ENCODE peak calls at places on chromosome 21, in six cellular contexts. One of them, this sample, is unnamed.

GRCh38 chr21:41560701-41561158 is 52.8 kb upstream of the TMPRSS2 start:
- DNase-seq in CD8-positive, alpha-beta T cell: no peak
- DNase-seq in epithelial cell of esophagus: no peak
- DNase-seq in heart right ventricle: no peak
- DNase-seq in skeletal muscle cell: no peak
- DNase-seq in fibroblast of lung: no peak
- DNase-seq in this sample: no peak

GRCh38 chr21:34983680-34984086 is 65.4 kb downstream of the RUNX1 start:
- DNase-seq in CD8-positive, alpha-beta T cell: peak
- DNase-seq in epithelial cell of esophagus: peak
- DNase-seq in heart right ventricle: no peak
- DNase-seq in skeletal muscle cell: no peak
- DNase-seq in fibroblast of lung: peak
- DNase-seq in this sample: peak

GRCh38 chr21:36069713-36070573 is at the start of gene CBR1:
- DNase-seq in CD8-positive, alpha-beta T cell: peak
- DNase-seq in epithelial cell of esophagus: peak
- DNase-seq in heart right ventricle: peak
- DNase-seq in skeletal muscle cell: peak
- DNase-seq in fibroblast of lung: peak
- DNase-seq in this sample: no peak

GRCh38 chr21:41425954-41426655 is at the start of gene MX1:
- DNase-seq in CD8-positive, alpha-beta T cell: peak
- DNase-seq in epithelial cell of esophagus: peak
- DNase-seq in heart right ventricle: peak
- DNase-seq in skeletal muscle cell: no peak
- DNase-seq in fibroblast of lung: peak
- DNase-seq in this sample: no peak

GRCh38 chr21:15063081-15063820 is 1.5 kb downstream of the NRIP1 start:
- DNase-seq in CD8-positive, alpha-beta T cell: no peak
- DNase-seq in epithelial cell of esophagus: peak
- DNase-seq in heart right ventricle: no peak
- DNase-seq in skeletal muscle cell: no peak
- DNase-seq in fibroblast of lung: peak
- DNase-seq in this sample: no peak

GRCh38 chr21:44939532-44940115 is at the start of gene SLX9:
- DNase-seq in CD8-positive, alpha-beta T cell: peak
- DNase-seq in epithelial cell of esophagus: peak
- DNase-seq in heart right ventricle: peak
- DNase-seq in skeletal muscle cell: no peak
- DNase-seq in fibroblast of lung: peak
- DNase-seq in this sample: peak

GRCh38 chr21:26366781-26367180 is 196.2 kb upstream of the APP start:
- DNase-seq in CD8-positive, alpha-beta T cell: no peak
- DNase-seq in epithelial cell of esophagus: peak
- DNase-seq in heart right ventricle: no peak
- DNase-seq in skeletal muscle cell: peak
- DNase-seq in fibroblast of lung: no peak
- DNase-seq in this sample: no peak

GRCh38 chr21:18716578-18717138 is 313.1 kb upstream of the TMPRSS15 start:
- DNase-seq in CD8-positive, alpha-beta T cell: no peak
- DNase-seq in epithelial cell of esophagus: no peak
- DNase-seq in heart right ventricle: no peak
- DNase-seq in skeletal muscle cell: no peak
- DNase-seq in fibroblast of lung: no peak
- DNase-seq in this sample: no peak

GRCh38 chr21:31733521-31734149 is 1.7 kb upstream of the SCAF4 start:
- DNase-seq in CD8-positive, alpha-beta T cell: no peak
- DNase-seq in epithelial cell of esophagus: no peak
- DNase-seq in heart right ventricle: no peak
- DNase-seq in skeletal muscle cell: no peak
- DNase-seq in fibroblast of lung: no peak
- DNase-seq in this sample: no peak

GRCh38 chr21:39869141-39869818 is 2.0 kb downstream of the PCP4 start:
- DNase-seq in CD8-positive, alpha-beta T cell: no peak
- DNase-seq in epithelial cell of esophagus: no peak
- DNase-seq in heart right ventricle: no peak
- DNase-seq in skeletal muscle cell: no peak
- DNase-seq in fibroblast of lung: no peak
- DNase-seq in this sample: no peak

GRCh38 chr21:34795152-34796141 is 126.7 kb downstream of the CLIC6 start:
- DNase-seq in CD8-positive, alpha-beta T cell: no peak
- DNase-seq in epithelial cell of esophagus: peak
- DNase-seq in heart right ventricle: no peak
- DNase-seq in skeletal muscle cell: peak
- DNase-seq in fibroblast of lung: peak
- DNase-seq in this sample: no peak

GRCh38 chr21:15050588-15051377 is 14.0 kb downstream of the NRIP1 start:
- DNase-seq in CD8-positive, alpha-beta T cell: no peak
- DNase-seq in epithelial cell of esophagus: no peak
- DNase-seq in heart right ventricle: no peak
- DNase-seq in skeletal muscle cell: no peak
- DNase-seq in fibroblast of lung: no peak
- DNase-seq in this sample: no peak

GRCh38 chr21:27277122-27277521 is 310.2 kb upstream of the ADAMTS5 start:
- DNase-seq in CD8-positive, alpha-beta T cell: no peak
- DNase-seq in epithelial cell of esophagus: no peak
- DNase-seq in heart right ventricle: no peak
- DNase-seq in skeletal muscle cell: no peak
- DNase-seq in fibroblast of lung: peak
- DNase-seq in this sample: no peak

GRCh38 chr21:19684328-19684727 is 1280.7 kb upstream of the TMPRSS15 start:
- DNase-seq in CD8-positive, alpha-beta T cell: no peak
- DNase-seq in epithelial cell of esophagus: no peak
- DNase-seq in heart right ventricle: no peak
- DNase-seq in skeletal muscle cell: no peak
- DNase-seq in fibroblast of lung: no peak
- DNase-seq in this sample: no peak

GRCh38 chr21:16587141-16587570 is 857.4 kb downstream of the USP25 start:
- DNase-seq in CD8-positive, alpha-beta T cell: no peak
- DNase-seq in epithelial cell of esophagus: peak
- DNase-seq in heart right ventricle: peak
- DNase-seq in skeletal muscle cell: peak
- DNase-seq in fibroblast of lung: peak
- DNase-seq in this sample: no peak

GRCh38 chr21:39137248-39138186 is 45.7 kb downstream of the PSMG1 start:
- DNase-seq in CD8-positive, alpha-beta T cell: no peak
- DNase-seq in epithelial cell of esophagus: peak
- DNase-seq in heart right ventricle: no peak
- DNase-seq in skeletal muscle cell: no peak
- DNase-seq in fibroblast of lung: peak
- DNase-seq in this sample: no peak

GRCh38 chr21:32392299-32392879 is 423 bp downstream of the URB1 start:
- DNase-seq in CD8-positive, alpha-beta T cell: no peak
- DNase-seq in epithelial cell of esophagus: peak
- DNase-seq in heart right ventricle: no peak
- DNase-seq in skeletal muscle cell: no peak
- DNase-seq in fibroblast of lung: peak
- DNase-seq in this sample: no peak

GRCh38 chr21:14678987-14679574 is 133.0 kb upstream of the SAMSN1 start:
- DNase-seq in CD8-positive, alpha-beta T cell: no peak
- DNase-seq in epithelial cell of esophagus: no peak
- DNase-seq in heart right ventricle: no peak
- DNase-seq in skeletal muscle cell: no peak
- DNase-seq in fibroblast of lung: no peak
- DNase-seq in this sample: no peak

GRCh38 chr21:18954415-18954972 is 550.9 kb upstream of the TMPRSS15 start:
- DNase-seq in CD8-positive, alpha-beta T cell: no peak
- DNase-seq in epithelial cell of esophagus: no peak
- DNase-seq in heart right ventricle: no peak
- DNase-seq in skeletal muscle cell: no peak
- DNase-seq in fibroblast of lung: no peak
- DNase-seq in this sample: no peak

GRCh38 chr21:43917515-43918384 is 52.7 kb downstream of the AGPAT3 start:
- DNase-seq in CD8-positive, alpha-beta T cell: peak
- DNase-seq in epithelial cell of esophagus: peak
- DNase-seq in heart right ventricle: no peak
- DNase-seq in skeletal muscle cell: no peak
- DNase-seq in fibroblast of lung: no peak
- DNase-seq in this sample: no peak

GRCh38 chr21:33948951-33949444 is 33.4 kb upstream of the ATP5PO start:
- DNase-seq in CD8-positive, alpha-beta T cell: no peak
- DNase-seq in epithelial cell of esophagus: no peak
- DNase-seq in heart right ventricle: no peak
- DNase-seq in skeletal muscle cell: no peak
- DNase-seq in fibroblast of lung: no peak
- DNase-seq in this sample: no peak

GRCh38 chr21:31255846-31256395 is 88.1 kb downstream of the TIAM1 start:
- DNase-seq in CD8-positive, alpha-beta T cell: no peak
- DNase-seq in epithelial cell of esophagus: no peak
- DNase-seq in heart right ventricle: no peak
- DNase-seq in skeletal muscle cell: peak
- DNase-seq in fibroblast of lung: no peak
- DNase-seq in this sample: no peak

GRCh38 chr21:26920055-26920454 is 46.8 kb downstream of the ADAMTS5 start:
- DNase-seq in CD8-positive, alpha-beta T cell: no peak
- DNase-seq in epithelial cell of esophagus: peak
- DNase-seq in heart right ventricle: no peak
- DNase-seq in skeletal muscle cell: no peak
- DNase-seq in fibroblast of lung: no peak
- DNase-seq in this sample: no peak

GRCh38 chr21:44437696-44438431 is 17.4 kb upstream of the LRRC3 start:
- DNase-seq in CD8-positive, alpha-beta T cell: no peak
- DNase-seq in epithelial cell of esophagus: no peak
- DNase-seq in heart right ventricle: peak
- DNase-seq in skeletal muscle cell: no peak
- DNase-seq in fibroblast of lung: no peak
- DNase-seq in this sample: no peak

GRCh38 chr21:37270576-37271365 is 3.6 kb upstream of the VPS26C start:
- DNase-seq in CD8-positive, alpha-beta T cell: no peak
- DNase-seq in epithelial cell of esophagus: peak
- DNase-seq in heart right ventricle: no peak
- DNase-seq in skeletal muscle cell: no peak
- DNase-seq in fibroblast of lung: no peak
- DNase-seq in this sample: no peak

GRCh38 chr21:37272897-37273296 is 5.8 kb upstream of the VPS26C start:
- DNase-seq in CD8-positive, alpha-beta T cell: no peak
- DNase-seq in epithelial cell of esophagus: no peak
- DNase-seq in heart right ventricle: no peak
- DNase-seq in skeletal muscle cell: no peak
- DNase-seq in fibroblast of lung: no peak
- DNase-seq in this sample: no peak

GRCh38 chr21:37276377-37276776 is 9.2 kb upstream of the VPS26C start:
- DNase-seq in CD8-positive, alpha-beta T cell: no peak
- DNase-seq in epithelial cell of esophagus: no peak
- DNase-seq in heart right ventricle: no peak
- DNase-seq in skeletal muscle cell: no peak
- DNase-seq in fibroblast of lung: no peak
- DNase-seq in this sample: no peak

GRCh38 chr21:37273911-37274690 is 7.0 kb upstream of the VPS26C start:
- DNase-seq in CD8-positive, alpha-beta T cell: no peak
- DNase-seq in epithelial cell of esophagus: no peak
- DNase-seq in heart right ventricle: no peak
- DNase-seq in skeletal muscle cell: no peak
- DNase-seq in fibroblast of lung: no peak
- DNase-seq in this sample: no peak

DNA sequence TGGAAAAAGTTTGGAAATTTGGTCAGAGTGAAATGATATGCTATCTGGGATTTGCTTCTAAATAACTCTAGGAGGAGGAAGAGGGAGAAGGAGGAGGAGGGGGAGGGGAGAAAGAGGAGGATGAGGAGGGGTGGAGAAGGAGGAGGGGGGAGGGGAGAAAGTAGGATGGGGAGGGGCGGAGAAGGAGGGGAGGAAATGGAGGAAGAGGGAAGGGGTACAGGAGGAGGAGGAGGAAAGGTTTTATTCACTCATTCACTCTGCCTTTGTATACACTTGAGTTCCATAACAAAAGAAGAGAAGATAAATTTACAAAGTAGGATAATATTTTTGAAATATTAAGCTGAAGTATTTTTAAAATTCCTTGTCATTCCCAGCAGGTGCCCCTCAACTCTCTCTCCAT is 6.3 kb upstream of the VPS26C start:
- DNase-seq in CD8-positive, alpha-beta T cell: no peak
- DNase-seq in epithelial cell of esophagus: no peak
- DNase-seq in heart right ventricle: no peak
- DNase-seq in skeletal muscle cell: no peak
- DNase-seq in fibroblast of lung: no peak
- DNase-seq in this sample: no peak
- H3K4me3 ChIP-seq in CD8-positive, alpha-beta T cell: no peak
- H3K4me3 ChIP-seq in epithelial cell of esophagus: no peak
- H3K4me3 ChIP-seq in heart right ventricle: no peak
- H3K4me3 ChIP-seq in skeletal muscle cell: no peak
- H3K4me3 ChIP-seq in fibroblast of lung: no peak
- H3K4me3 ChIP-seq in this sample: no peak

DNA sequence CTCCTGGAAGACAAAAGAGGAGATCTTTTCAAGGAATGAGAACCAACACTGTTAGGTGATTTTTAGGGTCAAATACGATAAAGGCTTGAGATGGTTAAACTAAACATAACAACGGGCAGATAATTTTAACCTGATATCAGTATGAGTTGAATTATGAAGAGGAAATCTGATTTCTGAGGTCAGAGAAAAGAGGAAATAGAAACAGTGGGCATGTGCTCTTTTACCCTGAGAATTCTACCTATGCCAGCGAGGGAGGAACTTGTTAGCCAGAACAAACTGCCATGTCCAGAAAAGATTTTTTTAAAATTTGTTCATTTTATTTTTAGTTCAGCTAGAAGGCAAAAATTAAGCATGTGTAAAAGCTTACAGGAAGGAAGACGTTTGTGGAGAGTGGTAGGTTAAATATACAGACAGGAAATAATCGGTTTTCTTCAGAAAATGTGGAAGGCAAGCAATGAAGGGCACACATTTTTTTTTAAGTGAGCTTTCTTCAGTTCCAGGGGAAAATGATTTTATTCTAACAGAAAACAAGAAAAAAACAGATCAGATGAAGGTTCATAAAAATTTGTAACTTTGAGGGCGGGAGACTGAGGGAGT is 1745.3 kb downstream of the MRPL39 start:
- DNase-seq in CD8-positive, alpha-beta T cell: no peak
- DNase-seq in epithelial cell of esophagus: no peak
- DNase-seq in heart right ventricle: no peak
- DNase-seq in skeletal muscle cell: no peak
- DNase-seq in fibroblast of lung: no peak
- DNase-seq in this sample: peak
- H3K4me3 ChIP-seq in CD8-positive, alpha-beta T cell: no peak
- H3K4me3 ChIP-seq in epithelial cell of esophagus: no peak
- H3K4me3 ChIP-seq in heart right ventricle: no peak
- H3K4me3 ChIP-seq in skeletal muscle cell: no peak
- H3K4me3 ChIP-seq in fibroblast of lung: no peak
- H3K4me3 ChIP-seq in this sample: no peak

GRCh38 chr21:42590431-42591131 is 62.8 kb upstream of the PDE9A start:
- DNase-seq in CD8-positive, alpha-beta T cell: peak
- DNase-seq in epithelial cell of esophagus: no peak
- DNase-seq in heart right ventricle: no peak
- DNase-seq in skeletal muscle cell: no peak
- DNase-seq in fibroblast of lung: no peak
- DNase-seq in this sample: peak
- H3K4me3 ChIP-seq in CD8-positive, alpha-beta T cell: peak
- H3K4me3 ChIP-seq in epithelial cell of esophagus: no peak
- H3K4me3 ChIP-seq in heart right ventricle: no peak
- H3K4me3 ChIP-seq in skeletal muscle cell: no peak
- H3K4me3 ChIP-seq in fibroblast of lung: no peak
- H3K4me3 ChIP-seq in this sample: peak

DNA sequence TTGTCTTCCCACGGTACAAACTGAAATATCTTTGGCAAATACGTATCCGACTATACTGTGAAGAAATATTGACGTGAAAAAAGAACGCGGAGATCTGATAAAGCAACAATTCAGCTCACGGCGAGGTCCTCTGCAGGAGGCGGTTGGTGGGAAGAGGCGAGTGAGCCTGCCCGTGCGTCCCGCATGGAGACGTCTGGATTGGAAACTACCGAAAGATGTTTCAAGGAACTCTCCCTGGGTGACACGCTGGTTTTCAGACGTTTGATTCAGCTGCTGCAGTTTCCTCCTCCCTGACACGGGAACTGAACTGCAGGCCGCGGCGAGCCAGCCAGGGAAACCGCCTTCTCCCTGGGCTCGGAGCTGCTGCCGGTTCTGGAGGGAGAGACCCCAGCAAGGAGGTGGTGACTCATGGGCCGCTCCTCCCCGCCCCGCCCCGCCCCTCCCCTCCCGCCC is 390 bp upstream of the COL6A1 start:
- DNase-seq in CD8-positive, alpha-beta T cell: peak
- DNase-seq in epithelial cell of esophagus: peak
- DNase-seq in heart right ventricle: peak
- DNase-seq in skeletal muscle cell: peak
- DNase-seq in fibroblast of lung: peak
- DNase-seq in this sample: peak
- H3K4me3 ChIP-seq in CD8-positive, alpha-beta T cell: peak
- H3K4me3 ChIP-seq in epithelial cell of esophagus: peak
- H3K4me3 ChIP-seq in heart right ventricle: peak
- H3K4me3 ChIP-seq in skeletal muscle cell: peak
- H3K4me3 ChIP-seq in fibroblast of lung: peak
- H3K4me3 ChIP-seq in this sample: peak

This sample was measured in Jurkat, Clone E6-1.